ENCODE peak calls at places on chromosomes 11 and 22, in seven cellular contexts. R is IMR-90, C is neuronal stem cell, E is mesendoderm, L is mesenchymal stem cell, H is H1, O is H9. X is an unnamed sample.
A peak's percentile ranks its signal among the peaks of the same experiment; 100 is the strongest.

GRCh38 chr22:30143265-30143664 is 63.0 kb downstream of the HORMAD2 start:
- DNase-seq in O (no peak), E (no peak), R (no peak), H (no peak), L (no peak), C (no peak), X (no peak)

GRCh38 chr11:126840201-126840886 is 160.2 kb downstream of the KIRREL3 start:
- DNase-seq in L (no peak), E (no peak), H (no peak), C (no peak), O (no peak), R (peak; percentile 69), X (peak; percentile 50)

GRCh38 chr11:65575568-65576231 is at the start of gene EHBP1L1:
- DNase-seq in L (peak; percentile 71), C (no peak), H (no peak), E (peak; percentile 39), O (no peak), R (peak; percentile 28), X (no peak)

GRCh38 chr22:17831527-17832251 is 57.4 kb upstream of the BID start:
- DNase-seq in L (no peak), H (no peak), R (no peak), C (no peak), O (no peak), E (no peak), X (no peak)

GRCh38 chr11:31649129-31649528 is 139.6 kb downstream of the ELP4 start:
- DNase-seq in E (no peak), C (no peak), H (no peak), L (no peak), O (no peak), R (no peak), X (no peak)

GRCh38 chr11:79013509-79013908 is 427.3 kb downstream of the TENM4 start:
- DNase-seq in O (no peak), R (peak; percentile 50), C (no peak), L (no peak), E (no peak), H (no peak), X (no peak)

GRCh38 chr22:20239951-20240773 is 28.0 kb downstream of the RTN4R start:
- DNase-seq in C (peak; percentile 46), H (no peak), L (no peak), O (no peak), R (no peak), E (no peak), X (no peak)

GRCh38 chr11:16921019-16921418 is 93.2 kb downstream of the PLEKHA7 start:
- DNase-seq in R (no peak), E (no peak), H (no peak), O (no peak), L (no peak), C (no peak), X (no peak)

GRCh38 chr11:71156301-71156700 is 96.1 kb downstream of the SHANK2 start:
- DNase-seq in E (no peak), L (no peak), R (no peak), C (no peak), O (peak; percentile 13), H (no peak), X (no peak)

GRCh38 chr11:35850191-35850590 is 93.7 kb upstream of the LDLRAD3 start:
- DNase-seq in O (no peak), E (no peak), R (no peak), L (no peak), C (no peak), H (no peak), X (no peak)

GRCh38 chr11:121012091-121012490 is 11.8 kb upstream of the TBCEL start:
- DNase-seq in L (no peak), H (no peak), R (no peak), C (no peak), O (no peak), E (no peak), X (no peak)
- H2BK5ac ChIP-seq in L (no peak overlapping the region), H (peak overlapping the region; percentile 30), R (no peak overlapping the region), C (no peak overlapping the region), O (no peak overlapping the region), E (no peak overlapping the region), X (no peak overlapping the region)

GRCh38 chr11:13303668-13304649 is 26.4 kb downstream of the BMAL1 start:
- DNase-seq in E (no peak), L (no peak), C (no peak), H (no peak), R (no peak), O (no peak), X (no peak)
- H2BK5ac ChIP-seq in E (no peak overlapping the region), L (no peak overlapping the region), C (no peak overlapping the region), H (no peak overlapping the region), R (no peak overlapping the region), O (no peak overlapping the region), X (no peak overlapping the region)

DNA sequence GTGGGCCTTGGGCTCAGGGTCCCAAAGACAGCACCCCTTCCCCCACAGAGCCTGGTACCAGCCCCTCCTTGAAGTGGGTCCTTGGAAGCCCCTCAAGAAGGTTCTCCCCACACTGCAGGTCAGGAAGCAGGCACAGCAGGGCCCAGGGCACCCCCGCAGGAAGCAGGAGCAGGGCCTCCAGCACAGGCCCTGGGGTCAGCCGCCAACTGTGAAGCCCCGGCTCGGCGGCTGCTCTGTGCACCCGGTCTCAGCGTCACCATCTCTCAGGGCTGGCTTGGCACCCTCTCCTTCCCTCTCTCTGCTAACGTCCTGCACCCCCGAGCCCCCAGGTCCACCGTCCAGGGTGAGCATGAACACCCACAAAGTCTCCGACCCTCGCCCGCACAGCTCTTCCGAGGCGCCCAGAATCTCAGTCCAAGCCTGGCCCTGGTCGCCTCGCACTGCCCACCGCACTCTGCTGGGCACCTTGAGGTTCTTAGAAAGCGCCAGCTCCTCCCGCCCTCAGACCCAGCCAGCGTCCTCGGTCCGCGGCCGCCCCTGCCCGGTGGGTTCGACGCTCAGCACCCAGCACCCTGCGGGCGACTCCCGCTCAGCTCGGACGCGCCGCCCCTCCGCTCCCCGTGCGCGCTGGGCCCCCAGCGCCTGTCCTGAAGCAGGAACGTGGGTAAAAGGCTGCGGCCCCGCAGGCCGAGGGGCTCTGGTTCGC is 1.4 kb upstream of the SIGIRR start:
- DNase-seq in O (no peak), L (no peak), C (no peak), R (no peak), H (no peak), E (no peak), X (no peak)
- H2BK5ac ChIP-seq in O (no peak overlapping the region), L (no peak overlapping the region), C (peak overlapping the region; percentile 87), R (no peak overlapping the region), H (peak overlapping the region; percentile 66), E (no peak overlapping the region), X (peak overlapping the region; percentile 37)

GRCh38 chr11:1667906-1668305 is 29.1 kb upstream of the KRTAP5-6 start:
- DNase-seq in C (no peak), H (no peak), R (no peak), O (no peak), E (peak; percentile 40), L (no peak), X (no peak)
- H2BK5ac ChIP-seq in C (peak overlapping the region; percentile 67), H (no peak overlapping the region), R (no peak overlapping the region), O (no peak overlapping the region), E (no peak overlapping the region), L (no peak overlapping the region), X (no peak overlapping the region)

GRCh38 chr11:19952101-19952605 is 208.1 kb downstream of the DBX1 start:
- DNase-seq in L (no peak), R (no peak), E (peak; percentile 51), C (no peak), H (no peak), O (no peak), X (no peak)
- H2BK5ac ChIP-seq in L (no peak overlapping the region), R (no peak overlapping the region), E (no peak overlapping the region), C (no peak overlapping the region), H (peak overlapping the region; percentile 4), O (no peak overlapping the region), X (no peak overlapping the region)

GRCh38 chr11:128917144-128917684 is 25.5 kb downstream of the TP53AIP1 start:
- DNase-seq in R (no peak), H (no peak), O (no peak), C (no peak), E (no peak), L (no peak), X (no peak)

GRCh38 chr11:128921790-128922189 is 20.9 kb downstream of the TP53AIP1 start:
- DNase-seq in L (no peak), H (no peak), C (no peak), E (no peak), R (no peak), O (no peak), X (no peak)

GRCh38 chr11:128924109-128924508 is 18.6 kb downstream of the TP53AIP1 start:
- DNase-seq in E (no peak), L (no peak), H (no peak), C (no peak), R (no peak), O (no peak), X (no peak)

GRCh38 chr11:128919192-128919591 is 23.5 kb downstream of the TP53AIP1 start:
- DNase-seq in O (no peak), C (no peak), H (no peak), R (no peak), L (no peak), E (no peak), X (no peak)

GRCh38 chr11:128920651-128921050 is 22.0 kb downstream of the TP53AIP1 start:
- DNase-seq in C (no peak), E (no peak), O (no peak), L (no peak), R (no peak), H (no peak), X (no peak)
- H2BK5ac ChIP-seq in C (no peak overlapping the region), E (no peak overlapping the region), O (no peak overlapping the region), L (no peak overlapping the region), R (no peak overlapping the region), H (no peak overlapping the region), X (no peak overlapping the region)

GRCh38 chr22:43848366-43849171 is 13.7 kb downstream of the SULT4A1 start:
- DNase-seq in C (no peak), L (no peak), R (peak; percentile 52), H (no peak), O (peak; percentile 49), E (peak; percentile 42), X (no peak)
- H2BK5ac ChIP-seq in C (no peak overlapping the region), L (no peak overlapping the region), R (no peak overlapping the region), H (peak overlapping the region; percentile 63), O (no peak overlapping the region), E (no peak overlapping the region), X (no peak overlapping the region)

GRCh38 chr11:119205574-119206511 is at the start of gene CBL:
- DNase-seq in L (peak; percentile 88), E (peak; percentile 95), H (peak; percentile 75), O (peak; percentile 94), C (peak; percentile 96), R (peak; percentile 84), X (peak; percentile 96)
- H2BK5ac ChIP-seq in L (peak within 1 kb of the TSS; percentile 95), E (peak within 1 kb of the TSS; percentile 70), H (peak within 1 kb of the TSS; percentile 95), O (no peak within 1 kb of the TSS), C (peak within 1 kb of the TSS; percentile 82), R (peak within 1 kb of the TSS; percentile 97), X (peak within 1 kb of the TSS; percentile 99)

X was measured in trophoblast cell.